ENCODE peak calls at places on chromosomes 6 and 20, in four cellular contexts. K is fibroblast of pulmonary artery, F is nephron progenitor cell, C is heart right ventricle. W is an unnamed sample.

GRCh38 chr6:145360865-145361264 is 374.5 kb downstream of the EPM2A start:
- DNase-seq in F (no peak), K (no peak), C (no peak), W (no peak)

GRCh38 chr6:141290871-141291270 is 841.9 kb upstream of the GJE1 start:
- DNase-seq in F (no peak), C (no peak), K (no peak), W (no peak)

GRCh38 chr6:18155864-18156396 is 708 bp downstream of the KDM1B start:
- DNase-seq in C (peak; percentile 42), K (peak; percentile 22), F (peak; percentile 36), W (peak; percentile 90)

GRCh38 chr6:28506807-28507475 is 8.7 kb downstream of the GPX6 start:
- DNase-seq in F (no peak), K (no peak), C (no peak), W (no peak)

GRCh38 chr6:111477481-111477938 is 5.5 kb downstream of the REV3L start:
- DNase-seq in K (no peak), C (no peak), F (no peak), W (no peak)

GRCh38 chr6:41774841-41775240 is 4.9 kb downstream of the FRS3 start:
- DNase-seq in C (no peak), F (no peak), K (no peak), W (no peak)

GRCh38 chr6:10989587-10989986 is 54.5 kb downstream of the ELOVL2 start:
- DNase-seq in K (no peak), C (no peak), F (no peak), W (no peak)

GRCh38 chr20:25984933-25985332 is 288.3 kb upstream of the ZNF337 start:
- DNase-seq in K (peak; percentile 81), C (peak; percentile 40), F (no peak), W (no peak)

GRCh38 chr6:99613705-99614429 is 7.2 kb downstream of the PRDM13 start:
- DNase-seq in F (peak; percentile 52), C (no peak), K (no peak), W (no peak)

GRCh38 chr6:91081452-91082067 is 494.7 kb upstream of the MAP3K7 start:
- DNase-seq in K (peak; percentile 68), C (no peak), F (peak; percentile 17), W (peak; percentile 61)

GRCh38 chr6:69789573-69789972 is 7.2 kb downstream of the LMBRD1 start:
- DNase-seq in F (no peak), C (no peak), K (no peak), W (no peak)

GRCh38 chr6:52293067-52293466 is 8.5 kb upstream of the MCM3 start:
- DNase-seq in F (no peak), C (no peak), K (no peak), W (no peak)

GRCh38 chr6:108546079-108547049 is 14.4 kb upstream of the FOXO3 start:
- DNase-seq in C (no peak), K (no peak), F (no peak), W (no peak)

GRCh38 chr6:89356644-89357043 is 4.1 kb upstream of the UBE2J1 start:
- DNase-seq in K (no peak), C (no peak), F (no peak), W (no peak)

GRCh38 chr20:46572181-46572580 is 21.7 kb upstream of the OCSTAMP start:
- DNase-seq in F (no peak), C (peak; percentile 66), K (no peak), W (no peak)

GRCh38 chr6:40336986-40337780 is 250.0 kb downstream of the LRFN2 start:
- DNase-seq in K (no peak), C (no peak), F (no peak), W (no peak)

GRCh38 chr6:36386495-36387439 is 702 bp downstream of the ETV7 start:
- DNase-seq in K (peak; percentile 70), F (peak; percentile 27), C (peak; percentile 15), W (peak; percentile 45)

GRCh38 chr20:43863330-43863729 is 51.3 kb upstream of the TOX2 start:
- DNase-seq in K (no peak), F (no peak), C (no peak), W (no peak)

GRCh38 chr6:84762220-84762940 is 2.0 kb downstream of the TBX18 start:
- DNase-seq in K (peak; percentile 74), C (peak; percentile 22), F (peak; percentile 50), W (no peak)
- TF ChIP-seq CTCF in K (peak; percentile 35), C (no peak), F (no peak), W (no peak)

DNA sequence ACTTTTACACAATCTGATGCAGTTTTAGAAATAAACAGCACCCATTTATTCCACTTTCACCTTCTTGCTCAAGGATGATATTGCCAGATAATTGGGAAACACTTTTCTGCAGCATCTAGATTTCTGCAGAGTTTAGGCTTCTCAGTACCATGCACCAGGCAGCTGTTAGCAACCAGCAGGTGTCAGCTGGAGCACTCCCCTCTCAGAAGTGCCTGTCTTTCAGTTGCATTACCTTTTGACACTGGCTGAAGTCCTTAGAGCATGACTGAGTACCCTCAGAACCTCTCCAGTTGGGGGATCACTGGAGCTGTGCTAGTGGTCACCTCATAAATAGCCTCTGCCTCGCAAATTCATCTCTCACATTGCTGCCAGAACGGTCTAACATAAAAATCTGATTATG is 91.2 kb downstream of the DNAH8 start:
- DNase-seq in F (no peak), K (no peak), C (no peak), W (no peak)
- TF ChIP-seq CTCF in F (no peak), K (no peak), C (no peak), W (no peak)

DNA sequence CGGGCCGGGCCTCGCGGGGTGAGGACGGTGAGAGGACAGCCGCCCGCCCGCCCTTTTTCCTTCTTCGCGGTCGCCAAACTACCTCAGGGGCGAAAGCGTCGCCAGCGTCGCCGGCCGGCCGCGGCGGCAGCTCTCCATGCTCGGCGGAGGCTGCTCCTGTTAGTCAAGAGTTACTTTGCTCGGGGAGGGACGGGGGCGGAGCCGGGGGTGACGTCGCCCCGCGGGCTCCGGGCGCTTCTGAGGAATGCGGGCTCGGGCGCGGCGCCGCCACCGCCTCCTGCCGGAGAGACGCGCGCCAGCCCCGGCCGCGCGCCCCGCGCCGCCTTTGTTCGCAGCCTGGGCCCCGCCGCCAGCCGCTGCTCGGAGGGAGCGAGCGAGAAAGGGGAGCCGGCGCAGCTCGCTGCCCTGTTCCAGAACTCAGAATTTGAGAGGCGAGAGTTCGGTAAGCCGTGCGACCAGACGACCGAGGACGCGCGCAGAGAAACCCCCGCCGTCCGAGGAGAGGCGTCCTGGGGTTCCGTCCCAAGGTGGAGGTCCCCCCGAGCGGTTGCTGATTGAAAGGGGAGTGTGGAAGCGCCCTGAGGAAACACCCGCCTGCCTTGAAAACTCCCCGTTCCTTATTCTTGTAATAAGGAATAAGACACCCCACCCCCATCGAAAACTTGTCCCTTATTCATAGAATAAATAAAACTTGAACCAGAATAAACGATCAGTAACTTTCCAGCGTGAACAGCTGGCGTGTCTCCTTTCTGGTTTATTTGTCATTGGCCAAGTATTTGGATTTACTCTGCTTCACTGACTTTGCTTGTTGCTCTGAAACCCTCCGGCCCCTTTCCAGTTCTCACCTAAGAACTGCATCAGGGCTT is at the start of gene PTPRK:
- DNase-seq in F (peak; percentile 97), K (peak; percentile 93), C (peak; percentile 94), W (peak; percentile 93)
- TF ChIP-seq CTCF in F (no peak), K (peak; percentile 2), C (peak; percentile 61), W (peak; percentile 72)

GRCh38 chr6:161442381-161442858 is 168.6 kb upstream of the AGPAT4 start:
- DNase-seq in K (no peak), F (no peak), C (no peak), W (no peak)

GRCh38 chr6:161446296-161446925 is 172.6 kb upstream of the AGPAT4 start:
- DNase-seq in F (no peak), C (no peak), K (no peak), W (no peak)

GRCh38 chr6:161443868-161444267 is 170.0 kb upstream of the AGPAT4 start:
- DNase-seq in C (peak; percentile 40), F (no peak), K (no peak), W (no peak)

GRCh38 chr6:161444966-161445799 is 171.3 kb upstream of the AGPAT4 start:
- DNase-seq in F (peak; percentile 23), K (no peak), C (no peak), W (no peak)

DNA sequence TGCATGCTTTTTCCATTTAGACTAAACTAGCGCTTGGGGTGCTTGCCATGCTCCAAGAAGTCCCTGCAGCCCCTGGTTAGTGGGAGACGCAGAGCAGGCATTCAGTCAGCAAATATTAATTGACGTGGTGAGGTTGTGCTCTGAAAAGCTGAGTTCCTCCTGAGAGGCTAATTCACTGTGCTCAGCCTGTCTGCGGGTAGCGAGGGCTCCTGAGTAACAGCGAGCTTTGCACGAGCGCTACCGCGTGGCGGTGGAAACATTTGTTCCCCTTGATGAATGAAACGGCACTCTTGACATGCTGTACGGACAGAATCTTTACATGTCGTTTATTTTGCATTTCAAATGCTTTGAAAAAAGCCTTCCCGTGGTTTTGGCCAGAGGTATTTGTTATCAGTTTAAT is 170.6 kb upstream of the AGPAT4 start:
- DNase-seq in K (peak; percentile 53), F (peak; percentile 16), C (peak; percentile 21), W (no peak)
- TF ChIP-seq CTCF in K (peak; percentile 13), F (no peak), C (no peak), W (no peak)

DNA sequence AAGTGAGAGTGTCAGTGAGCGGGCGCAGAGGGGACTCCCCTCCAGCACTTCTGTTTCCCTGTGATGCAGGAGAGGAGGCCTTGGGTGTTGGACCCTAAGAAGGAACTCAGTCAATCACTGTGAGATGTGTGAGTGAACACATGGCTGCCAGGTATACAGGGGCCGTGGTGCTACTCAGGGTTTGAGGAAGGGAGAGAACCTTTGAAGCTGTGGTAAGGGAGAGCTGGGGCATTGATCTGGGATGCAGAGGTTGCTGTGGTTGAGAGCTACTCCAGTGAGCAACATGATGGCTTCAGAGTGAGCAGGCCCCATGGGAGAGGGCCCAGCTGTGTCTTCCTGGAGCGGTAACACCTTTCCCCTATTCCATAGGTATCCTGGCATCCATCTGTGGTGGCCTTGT is 99.2 kb downstream of the SLC22A3 start:
- DNase-seq in C (no peak), K (no peak), F (no peak), W (no peak)
- TF ChIP-seq CTCF in C (no peak), K (no peak), F (no peak), W (no peak)

W was measured in MCF 10A.